ENCODE peak calls at places on chromosomes 4 and X, in seven cellular contexts. F is CD8-positive, alpha-beta memory T cell; V is HTR-8/SVneo; D is stimulated activated CD4-positive, alpha-beta T cell treated with anti-CD3 and anti-CD28 coated beads, Interleukin-15, amount 100 ng/mL, for 1 hour; H is naive B cell; X is H9; L is NCI-H524 treated with DMSO at 0.1 percent for 48 hours. J is an unnamed sample.

GRCh38 chr4:15003891-15004700 is 1.8 kb downstream of the CPEB2 start:
- DNase-seq in X (peak; percentile 38), V (no peak), D (peak; percentile 28), H (peak; percentile 66), L (no peak), F (peak; percentile 66), J (no peak)

GRCh38 chr4:126071346-126072333 is 756.9 kb downstream of the FAT4 start:
- DNase-seq in F (no peak), D (no peak), X (no peak), H (no peak), V (peak; percentile 6), L (no peak), J (no peak)

GRCh38 chr4:128675083-128675482 is 134.4 kb upstream of the JADE1 start:
- DNase-seq in F (no peak), V (no peak), D (no peak), X (no peak), L (no peak), H (peak; percentile 7), J (no peak)

GRCh38 chr4:119626943-119627266 is 1.7 kb downstream of the PDE5A start:
- DNase-seq in H (no peak), X (no peak), L (no peak), F (no peak), V (no peak), D (no peak), J (no peak)

GRCh38 chr4:27836505-27836904 is 975.9 kb downstream of the STIM2 start:
- DNase-seq in X (no peak), D (no peak), V (no peak), F (no peak), H (no peak), L (no peak), J (no peak)

GRCh38 chr4:56129431-56129861 is 180.7 kb downstream of the CEP135 start:
- DNase-seq in L (no peak), H (no peak), D (no peak), X (peak; percentile 77), V (no peak), F (no peak), J (no peak)

GRCh38 chr4:84470204-84470785 is 28.8 kb downstream of the NKX6-1 start:
- DNase-seq in X (peak; percentile 46), V (no peak), H (no peak), F (no peak), L (no peak), D (no peak), J (no peak)

GRCh38 chr4:179007758-179008157 is 1565.5 kb upstream of the AGA start:
- DNase-seq in D (no peak), F (no peak), X (peak; percentile 31), L (no peak), H (no peak), V (no peak), J (no peak)

GRCh38 chr4:104490770-104491395 is 3.8 kb downstream of the CXXC4 start:
- DNase-seq in V (peak; percentile 6), X (peak; percentile 63), L (peak; percentile 31), F (no peak), D (peak; percentile 3), H (no peak), J (no peak)

GRCh38 chr4:95106408-95106928 is 348.7 kb downstream of the BMPR1B start:
- DNase-seq in V (no peak), D (no peak), L (no peak), F (no peak), X (no peak), H (no peak), J (no peak)

GRCh38 chr4:42789168-42789567 is 103.3 kb upstream of the GRXCR1 start:
- DNase-seq in V (no peak), F (no peak), D (no peak), H (no peak), X (no peak), L (no peak), J (no peak)

GRCh38 chr4:134862116-134862515 is 660.5 kb upstream of the PABPC4L start:
- DNase-seq in F (no peak), H (no peak), X (no peak), V (no peak), D (no peak), L (no peak), J (no peak)

GRCh38 chr4:182890202-182890601 is 27.0 kb downstream of the DCTD start:
- DNase-seq in X (no peak), D (no peak), L (no peak), V (no peak), H (no peak), F (no peak), J (no peak)

GRCh38 chr4:85500110-85500867 is 25.3 kb downstream of the ARHGAP24 start:
- DNase-seq in D (no peak), V (no peak), L (no peak), H (no peak), F (no peak), X (no peak), J (no peak)

GRCh38 chr4:128865132-128865531 is 55.6 kb downstream of the JADE1 start:
- DNase-seq in L (no peak), X (no peak), H (no peak), D (no peak), F (no peak), V (no peak), J (no peak)

GRCh38 chr4:88629826-88630225 is 37.5 kb downstream of the HERC3 start:
- DNase-seq in H (no peak), D (no peak), X (no peak), V (no peak), L (no peak), F (no peak), J (no peak)

GRCh38 chrX:1932231-1932630 is 317.4 kb downstream of the ASMT start:
- DNase-seq in V (no peak), X (no peak), D (no peak), L (no peak), F (no peak), H (no peak), J (no peak)

GRCh38 chr4:139958738-139959096 is 195.3 kb downstream of the MAML3 start:
- DNase-seq in V (no peak), D (no peak), F (no peak), L (no peak), X (no peak), H (no peak), J (no peak)

GRCh38 chr4:123618606-123619005 is 222.0 kb downstream of the SPRY1 start:
- DNase-seq in X (no peak), L (no peak), D (no peak), V (no peak), F (no peak), H (no peak), J (no peak)

GRCh38 chr4:154082760-154083530 is 294.1 kb upstream of the SFRP2 start:
- DNase-seq in F (no peak), L (no peak), H (no peak), X (peak; percentile 80), V (no peak), D (no peak), J (no peak)

GRCh38 chrX:107135076-107135964 is 16.7 kb upstream of the RBM41 start:
- DNase-seq in H (no peak), L (no peak), V (no peak), F (no peak), D (no peak), X (no peak), J (no peak)

GRCh38 chr4:155908187-155909139 is 5.0 kb downstream of the TDO2 start:
- DNase-seq in H (no peak), L (no peak), D (no peak), X (no peak), F (no peak), V (no peak), J (no peak)

GRCh38 chr4:173182403-173182802 is 13.8 kb downstream of the GALNT7 start:
- DNase-seq in L (no peak), F (no peak), H (no peak), D (no peak), X (no peak), V (no peak), J (peak; percentile 55)

GRCh38 chr4:54588404-54588803 is 69.4 kb upstream of the KIT start:
- DNase-seq in D (no peak), H (no peak), F (no peak), X (no peak), V (no peak), L (no peak), J (peak; percentile 33)

GRCh38 chr4:146340798-146341197 is 126.5 kb downstream of the REELD1 start:
- DNase-seq in H (no peak), L (no peak), V (no peak), D (no peak), F (no peak), X (no peak), J (no peak)

GRCh38 chrX:102720237-102721168 is at the start of gene GPRASP3:
- DNase-seq in D (peak; percentile 27), L (peak; percentile 13), X (no peak), F (peak; percentile 56), H (peak; percentile 32), V (peak; percentile 47), J (peak; percentile 5)

GRCh38 chr4:111274060-111274459 is 651.2 kb upstream of the PITX2 start:
- DNase-seq in D (no peak), F (no peak), X (no peak), H (no peak), L (no peak), V (no peak), J (no peak)

GRCh38 chr4:184237612-184238011 is 19.9 kb upstream of the ENPP6 start:
- DNase-seq in H (no peak), V (no peak), X (no peak), F (no peak), L (no peak), D (no peak), J (no peak)

GRCh38 chrX:40107291-40108083 is 9.7 kb upstream of the BCOR start:
- DNase-seq in L (no peak), H (no peak), V (no peak), D (no peak), F (no peak), X (peak; percentile 79), J (no peak)

GRCh38 chr4:8164687-8165086 is 6.1 kb upstream of the ABLIM2 start:
- DNase-seq in X (no peak), D (no peak), V (no peak), H (no peak), F (no peak), L (no peak), J (no peak)

GRCh38 chr4:74934822-74935326 is 2.0 kb downstream of the PARM1 start:
- DNase-seq in H (no peak), F (no peak), L (peak; percentile 31), D (no peak), X (no peak), V (no peak), J (no peak)

GRCh38 chr4:157992038-157992706 is 180.7 kb downstream of the GASK1B start:
- DNase-seq in V (peak; percentile 20), D (no peak), H (peak; percentile 4), F (peak; percentile 15), L (no peak), X (no peak), J (no peak)

GRCh38 chrX:46574941-46575381 is 1.4 kb downstream of the CHST7 start:
- DNase-seq in L (no peak), H (peak; percentile 23), D (peak; percentile 12), F (peak; percentile 36), V (no peak), X (peak; percentile 41), J (no peak)

GRCh38 chr4:6319530-6320150 is 50.0 kb downstream of the WFS1 start:
- DNase-seq in L (no peak), H (no peak), D (no peak), V (no peak), F (no peak), X (no peak), J (no peak)

GRCh38 chrX:76279007-76279406 is 106.1 kb downstream of the PBDC1 start:
- DNase-seq in L (peak; percentile 64), V (peak; percentile 1), D (peak; percentile 1), X (peak; percentile 39), H (peak; percentile 16), F (peak; percentile 20), J (no peak)

GRCh38 chrX:29662759-29663503 is 552.4 kb upstream of the MAGEB2 start:
- DNase-seq in F (no peak), L (no peak), X (no peak), H (no peak), V (peak; percentile 64), D (no peak), J (peak; percentile 93)